ENCODE peak calls at places on chromosome 11, in ten cellular contexts. C is A549, T is activated B cell treated with CpG ODN at 0.5 μM for 24 hours, O is cardiac muscle cell, R is GM20000, V is H1, N is fibroblast of pulmonary artery, K is fibroblast of villous mesenchyme, B is body of pancreas, G is astrocyte of the spinal cord. P is an unnamed sample.

GRCh38 chr11:130068986-130069683 is 559 bp upstream of the APLP2 start:
- DNase-seq in C (peak), T (no peak), O (peak), R (no peak), V (no peak), N (peak), K (peak), B (no peak), G (peak), P (no peak)

GRCh38 chr11:122150484-122151124 is 34.6 kb upstream of the BLID start:
- DNase-seq in C (no peak), T (no peak), O (no peak), R (no peak), V (no peak), N (no peak), K (peak), B (no peak), G (no peak), P (no peak)

GRCh38 chr11:100687630-100688395 is 725 bp downstream of the ARHGAP42 start:
- DNase-seq in C (peak), T (peak), O (peak), R (peak), V (peak), N (peak), K (peak), B (peak), G (peak), P (peak)

GRCh38 chr11:8937159-8937558 is 4.4 kb upstream of the C11orf16 start:
- DNase-seq in C (no peak), T (no peak), O (no peak), R (peak), V (no peak), N (no peak), K (no peak), B (no peak), G (no peak), P (peak)

GRCh38 chr11:61983419-61983818 is 16.0 kb upstream of the FTH1 start:
- DNase-seq in C (no peak), T (no peak), O (no peak), R (no peak), V (no peak), N (no peak), K (no peak), B (peak), G (no peak), P (no peak)

GRCh38 chr11:35802221-35802620 is 139.6 kb downstream of the TRIM44 start:
- DNase-seq in C (no peak), T (no peak), O (no peak), R (no peak), V (no peak), N (no peak), K (no peak), B (no peak), G (no peak), P (no peak)

GRCh38 chr11:86952933-86953637 is 2.1 kb downstream of the FZD4 start:
- DNase-seq in C (no peak), T (no peak), O (peak), R (no peak), V (no peak), N (peak), K (peak), B (no peak), G (no peak), P (no peak)

GRCh38 chr11:130999992-131000770 is 83.9 kb upstream of the SNX19 start:
- DNase-seq in C (peak), T (no peak), O (peak), R (no peak), V (no peak), N (peak), K (peak), B (no peak), G (peak), P (no peak)

GRCh38 chr11:33893711-33894401 is 2.0 kb upstream of the LMO2 start:
- DNase-seq in C (no peak), T (peak), O (peak), R (peak), V (no peak), N (peak), K (peak), B (no peak), G (no peak), P (peak)

GRCh38 chr11:27913650-27914049 is 194.3 kb downstream of the KIF18A start:
- DNase-seq in C (no peak), T (no peak), O (peak), R (no peak), V (no peak), N (peak), K (peak), B (no peak), G (peak), P (no peak)

GRCh38 chr11:28048812-28049211 is 59.1 kb downstream of the KIF18A start:
- DNase-seq in C (no peak), T (no peak), O (no peak), R (no peak), V (no peak), N (no peak), K (no peak), B (no peak), G (no peak), P (no peak)

GRCh38 chr11:69369210-69369609 is 75.3 kb downstream of the MYEOV start:
- DNase-seq in C (no peak), T (no peak), O (no peak), R (no peak), V (no peak), N (no peak), K (no peak), B (no peak), G (no peak), P (no peak)

GRCh38 chr11:27184458-27185312 is 144.1 kb downstream of the BBOX1 start:
- DNase-seq in C (no peak), T (no peak), O (peak), R (no peak), V (no peak), N (peak), K (no peak), B (no peak), G (no peak), P (no peak)

GRCh38 chr11:10503217-10503616 is 37.8 kb downstream of the RNF141 start:
- DNase-seq in C (no peak), T (no peak), O (no peak), R (no peak), V (no peak), N (no peak), K (no peak), B (no peak), G (no peak), P (peak)

GRCh38 chr11:130547761-130548490 is 99.5 kb downstream of the ADAMTS15 start:
- DNase-seq in C (no peak), T (no peak), O (no peak), R (no peak), V (no peak), N (no peak), K (no peak), B (no peak), G (no peak), P (no peak)

GRCh38 chr11:27216268-27217149 is 146.5 kb downstream of the CCDC34 start:
- DNase-seq in C (no peak), T (no peak), O (peak), R (no peak), V (no peak), N (peak), K (peak), B (peak), G (peak), P (no peak)

GRCh38 chr11:66867425-66868040 is 10.7 kb downstream of the LRFN4 start:
- DNase-seq in C (no peak), T (no peak), O (no peak), R (peak), V (no peak), N (no peak), K (no peak), B (no peak), G (no peak), P (no peak)
- TF ChIP-seq CTCF in C (no peak), T (no peak), O (no peak), R (no peak), V (peak), N (no peak), K (no peak), B (no peak), G (no peak), P (no peak)

DNA sequence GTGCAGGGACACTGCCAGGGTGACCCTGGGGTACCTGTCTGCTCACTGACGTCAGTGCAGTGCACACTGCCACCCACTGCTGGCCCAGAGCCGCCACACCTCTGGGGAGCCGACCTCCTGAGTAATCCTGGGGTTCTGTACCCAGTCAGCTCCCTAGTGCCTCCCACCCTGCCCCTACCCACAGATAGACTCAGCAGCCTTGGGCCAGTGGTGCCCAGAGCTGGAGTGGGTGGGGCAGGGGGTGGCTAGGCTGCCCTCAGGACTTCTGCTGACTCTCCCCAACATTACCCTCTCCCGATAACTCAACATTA is 5.8 kb downstream of the NRXN2 start:
- DNase-seq in C (no peak), T (no peak), O (no peak), R (no peak), V (no peak), N (no peak), K (no peak), B (no peak), G (no peak), P (no peak)
- TF ChIP-seq CTCF in C (no peak), T (no peak), O (no peak), R (no peak), V (peak), N (no peak), K (no peak), B (no peak), G (no peak), P (no peak)

GRCh38 chr11:64089915-64090810 is 54.4 kb downstream of the FLRT1 start:
- DNase-seq in C (no peak), T (no peak), O (no peak), R (no peak), V (no peak), N (no peak), K (peak), B (no peak), G (no peak), P (no peak)
- TF ChIP-seq CTCF in C (no peak), T (no peak), O (no peak), R (no peak), V (no peak), N (no peak), K (no peak), B (no peak), G (no peak), P (no peak)

GRCh38 chr11:125073616-125074483 is 10.7 kb downstream of the SLC37A2 start:
- DNase-seq in C (no peak), T (no peak), O (no peak), R (no peak), V (no peak), N (no peak), K (no peak), B (no peak), G (no peak), P (no peak)

GRCh38 chr11:125076378-125076945 is 13.4 kb downstream of the SLC37A2 start:
- DNase-seq in C (no peak), T (no peak), O (no peak), R (no peak), V (no peak), N (no peak), K (no peak), B (no peak), G (no peak), P (no peak)

GRCh38 chr11:125075242-125075625 is 12.1 kb downstream of the SLC37A2 start:
- DNase-seq in C (no peak), T (no peak), O (no peak), R (no peak), V (no peak), N (no peak), K (no peak), B (no peak), G (no peak), P (no peak)

GRCh38 chr11:125074511-125075241 is 11.6 kb downstream of the SLC37A2 start:
- DNase-seq in C (no peak), T (no peak), O (no peak), R (no peak), V (no peak), N (no peak), K (no peak), B (no peak), G (no peak), P (no peak)

DNA sequence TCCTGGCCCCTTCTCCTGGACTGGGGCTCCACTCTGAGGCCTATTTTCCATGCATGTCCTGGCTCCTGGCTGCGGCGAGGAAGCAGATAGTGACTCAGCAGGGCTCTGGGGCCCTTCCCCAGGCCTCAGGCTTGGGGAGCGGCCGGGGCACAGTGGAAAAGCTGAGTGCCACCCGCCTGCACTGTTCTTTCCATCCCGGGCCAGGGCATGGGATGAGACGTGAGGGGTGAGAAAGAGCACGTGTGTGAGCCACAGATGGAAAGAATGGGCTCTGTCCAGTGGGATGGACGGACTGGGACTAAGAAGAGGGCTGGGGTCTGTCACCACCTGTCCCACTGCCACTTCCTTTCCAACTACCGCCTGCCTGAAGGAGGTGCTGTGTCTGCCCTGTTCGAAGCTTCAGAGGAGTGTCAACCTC is 12.8 kb downstream of the SLC37A2 start:
- DNase-seq in C (no peak), T (no peak), O (peak), R (no peak), V (no peak), N (peak), K (no peak), B (no peak), G (no peak), P (no peak)
- TF ChIP-seq CTCF in C (no peak), T (no peak), O (no peak), R (no peak), V (peak), N (no peak), K (no peak), B (no peak), G (no peak), P (no peak)

GRCh38 chr11:120210651-120211521 is at the start of gene OAF:
- DNase-seq in C (peak), T (peak), O (peak), R (peak), V (peak), N (peak), K (peak), B (peak), G (peak), P (peak)
- TF ChIP-seq CTCF in C (peak), T (no peak), O (no peak), R (peak), V (no peak), N (no peak), K (peak), B (peak), G (peak), P (peak)

GRCh38 chr11:123559418-123559817 is 95.0 kb downstream of the SCN3B start:
- DNase-seq in C (no peak), T (no peak), O (no peak), R (no peak), V (no peak), N (no peak), K (no peak), B (no peak), G (peak), P (no peak)
- TF ChIP-seq CTCF in C (no peak), T (no peak), O (peak), R (no peak), V (no peak), N (peak), K (peak), B (no peak), G (peak), P (no peak)

P was measured in GM13977.